ENCODE peak calls at places on chromosomes 6 and 20, in eight cellular contexts. I is left ventricle myocardium inferior, H is GF-D8, M is EL, Y is heart right ventricle, G is RWPE1, A is cardiac fibroblast, E is astrocyte of the spinal cord. Z is an unnamed sample.

GRCh38 chr6:144639654-144640053 is 354.5 kb downstream of the UTRN start:
- DNase-seq in I (no peak), H (no peak), M (no peak), Y (no peak), G (no peak), A (no peak), E (no peak), Z (no peak)

GRCh38 chr6:150967910-150968309 is 102.4 kb downstream of the MTHFD1L start:
- DNase-seq in I (no peak), H (no peak), M (no peak), Y (no peak), G (no peak), A (no peak), E (no peak), Z (no peak)

GRCh38 chr6:131924881-131925474 is 26.2 kb downstream of the CCN2 start:
- DNase-seq in I (no peak), H (peak; percentile 11), M (peak; percentile 64), Y (no peak), G (peak; percentile 34), A (peak; percentile 76), E (peak; percentile 70), Z (no peak)

GRCh38 chr6:100504786-100505737 is 40.3 kb upstream of the SIM1 start:
- DNase-seq in I (no peak), H (no peak), M (peak; percentile 92), Y (no peak), G (peak; percentile 37), A (peak; percentile 92), E (peak; percentile 91), Z (no peak)

GRCh38 chr6:12014027-12014872 is 2.1 kb downstream of the HIVEP1 start:
- DNase-seq in I (no peak), H (no peak), M (peak; percentile 86), Y (no peak), G (no peak), A (peak; percentile 83), E (peak; percentile 83), Z (no peak)

GRCh38 chr6:3751730-3752537 is 421 bp upstream of the PXDC1 start:
- DNase-seq in I (peak; percentile 90), H (no peak), M (peak; percentile 94), Y (peak; percentile 90), G (peak; percentile 82), A (peak; percentile 91), E (peak; percentile 94), Z (peak; percentile 85)

GRCh38 chr6:156883497-156884252 is 106.5 kb downstream of the ARID1B start:
- DNase-seq in I (no peak), H (no peak), M (no peak), Y (no peak), G (no peak), A (no peak), E (no peak), Z (no peak)

GRCh38 chr6:129696843-129697242 is 13.1 kb downstream of the ARHGAP18 start:
- DNase-seq in I (no peak), H (no peak), M (no peak), Y (no peak), G (no peak), A (no peak), E (no peak), Z (no peak)

GRCh38 chr6:75830959-75831885 is 82.2 kb downstream of the MYO6 start:
- DNase-seq in I (no peak), H (no peak), M (peak; percentile 66), Y (no peak), G (peak; percentile 37), A (peak; percentile 39), E (peak; percentile 47), Z (no peak)

GRCh38 chr20:63047267-63047666 is 40.5 kb upstream of the BHLHE23 start:
- DNase-seq in I (no peak), H (no peak), M (no peak), Y (no peak), G (no peak), A (no peak), E (no peak), Z (no peak)

GRCh38 chr6:131916847-131917246 is 34.3 kb downstream of the CCN2 start:
- DNase-seq in I (no peak), H (no peak), M (no peak), Y (no peak), G (no peak), A (no peak), E (peak; percentile 23), Z (no peak)

GRCh38 chr6:40754481-40755045 is 167.4 kb upstream of the LRFN2 start:
- DNase-seq in I (no peak), H (no peak), M (no peak), Y (no peak), G (no peak), A (no peak), E (no peak), Z (no peak)

GRCh38 chr6:11011787-11012234 is 32.3 kb downstream of the ELOVL2 start:
- DNase-seq in I (no peak), H (no peak), M (no peak), Y (no peak), G (peak; percentile 59), A (no peak), E (no peak), Z (peak; percentile 50)

GRCh38 chr6:45076217-45076616 is 251.9 kb upstream of the RUNX2 start:
- DNase-seq in I (no peak), H (no peak), M (peak; percentile 41), Y (no peak), G (no peak), A (peak; percentile 60), E (peak; percentile 61), Z (no peak)

GRCh38 chr6:155328539-155329459 is 14.5 kb upstream of the TFB1M start:
- DNase-seq in I (no peak), H (no peak), M (no peak), Y (no peak), G (no peak), A (peak; percentile 33), E (no peak), Z (no peak)

GRCh38 chr6:108526739-108527174 is 34.0 kb upstream of the FOXO3 start:
- DNase-seq in I (no peak), H (no peak), M (peak; percentile 44), Y (no peak), G (peak; percentile 41), A (peak; percentile 65), E (peak; percentile 46), Z (peak; percentile 22)

GRCh38 chr6:146905313-146905712 is 298.9 kb upstream of the STXBP5 start:
- DNase-seq in I (no peak), H (no peak), M (peak; percentile 84), Y (no peak), G (peak; percentile 18), A (peak; percentile 49), E (peak; percentile 64), Z (no peak)

GRCh38 chr6:117089604-117090003 is 175.8 kb upstream of the VGLL2 start:
- DNase-seq in I (no peak), H (no peak), M (no peak), Y (no peak), G (no peak), A (no peak), E (no peak), Z (no peak)

GRCh38 chr6:148414836-148415235 is 72.2 kb downstream of the SASH1 start:
- DNase-seq in I (no peak), H (no peak), M (peak; percentile 85), Y (no peak), G (peak; percentile 68), A (peak; percentile 86), E (peak; percentile 74), Z (no peak)

GRCh38 chr20:60031107-60031506 is 72.9 kb downstream of the CDH26 start:
- DNase-seq in I (no peak), H (no peak), M (no peak), Y (no peak), G (no peak), A (no peak), E (no peak), Z (no peak)

GRCh38 chr20:17825251-17825691 is 125.5 kb downstream of the BANF2 start:
- DNase-seq in I (no peak), H (no peak), M (no peak), Y (peak; percentile 35), G (no peak), A (peak; percentile 44), E (no peak), Z (no peak)

GRCh38 chr6:167157867-167158266 is at the start of gene GPR31:
- DNase-seq in I (no peak), H (no peak), M (no peak), Y (no peak), G (no peak), A (no peak), E (no peak), Z (no peak)

GRCh38 chr6:154164397-154164796 is 125.4 kb downstream of the OPRM1 start:
- DNase-seq in I (no peak), H (peak; percentile 33), M (peak; percentile 33), Y (no peak), G (no peak), A (peak; percentile 65), E (peak; percentile 87), Z (peak; percentile 66)